ENCODE peak calls at places on chromosomes 5 and 9, in five cellular contexts. B is body of pancreas, P is upper lobe of left lung, Q is transverse colon, S is esophagus squamous epithelium. E is an unnamed sample.

GRCh38 chr5:111584651-111585050 is 72.3 kb upstream of the STARD4 start:
- DNase-seq in B (no peak), P (no peak), Q (no peak), S (no peak), E (no peak)

GRCh38 chr5:37109338-37109737 is 139.8 kb downstream of the CPLANE1 start:
- DNase-seq in B (no peak), P (no peak), Q (no peak), S (no peak), E (no peak)

GRCh38 chr9:92664394-92665152 is 5.4 kb downstream of the IPPK start:
- DNase-seq in B (no peak), P (no peak), Q (no peak), S (no peak), E (no peak)

GRCh38 chr5:63963080-63963735 is 963 bp upstream of the HTR1A start:
- DNase-seq in B (peak), P (no peak), Q (peak), S (no peak), E (no peak)

GRCh38 chr5:179251276-179251969 is 93.8 kb downstream of the ADAMTS2 start:
- DNase-seq in B (no peak), P (no peak), Q (no peak), S (no peak), E (peak)

GRCh38 chr5:82340799-82341198 is 62.6 kb upstream of the RPS23 start:
- DNase-seq in B (no peak), P (no peak), Q (no peak), S (no peak), E (no peak)

GRCh38 chr5:77632526-77633268 is 5.8 kb downstream of the OTP start:
- DNase-seq in B (no peak), P (no peak), Q (no peak), S (no peak), E (no peak)

GRCh38 chr5:40413747-40414146 is 266.0 kb upstream of the PTGER4 start:
- DNase-seq in B (no peak), P (no peak), Q (no peak), S (no peak), E (no peak)

GRCh38 chr5:148729182-148729581 is 74.9 kb upstream of the HTR4 start:
- DNase-seq in B (no peak), P (no peak), Q (peak), S (no peak), E (no peak)

GRCh38 chr9:128684325-128685021 is 4.5 kb upstream of the SET start:
- DNase-seq in B (peak), P (peak), Q (peak), S (peak), E (peak)

GRCh38 chr5:14035859-14036440 is 91.5 kb upstream of the DNAH5 start:
- DNase-seq in B (peak), P (no peak), Q (peak), S (no peak), E (no peak)

GRCh38 chr9:38017885-38018186 is 51.2 kb downstream of the SHB start:
- DNase-seq in B (no peak), P (no peak), Q (no peak), S (no peak), E (no peak)
- H3K4me3 ChIP-seq in B (no peak), P (no peak), Q (no peak), S (no peak), E (no peak)

GRCh38 chr9:95018099-95018927 is 291.8 kb downstream of the AOPEP start:
- DNase-seq in B (peak), P (no peak), Q (no peak), S (no peak), E (peak)
- TF ChIP-seq POLR2A in B (peak), P (no peak), Q (no peak), S (no peak), E (no peak)

GRCh38 chr9:4588721-4589120 is 73.4 kb upstream of the PLPP6 start:
- DNase-seq in B (no peak), P (no peak), Q (no peak), S (no peak), E (no peak)
- H3K27ac ChIP-seq in B (no peak), P (no peak), Q (no peak), S (peak), E (no peak)

GRCh38 chr9:97220894-97221477 is 86.5 kb upstream of the CCDC180 start:
- DNase-seq in B (peak), P (peak), Q (no peak), S (no peak), E (no peak)
- H3K4me3 ChIP-seq in B (peak), P (no peak), Q (peak), S (peak), E (no peak)

E was measured in sigmoid colon.